ENCODE peak calls at places on chromosomes 13 and 19, in six cellular contexts. M is keratinocyte, I is GM23338, R is hepatocyte, A is mammary epithelial cell, Y is A673. B is an unnamed sample.

GRCh38 chr13:50617134-50617721 is 226.3 kb downstream of the DLEU7 start:
- DNase-seq in M (peak), I (no peak), R (no peak), A (peak), Y (no peak), B (no peak)

GRCh38 chr19:14554382-14554812 is 17.5 kb downstream of the NDUFB7 start:
- DNase-seq in M (no peak), I (peak), R (peak), A (peak), Y (no peak), B (no peak)

GRCh38 chr13:90918551-90918950 is 428.9 kb upstream of the MIR17HG start:
- DNase-seq in M (no peak), I (no peak), R (peak), A (peak), Y (peak), B (no peak)

GRCh38 chr13:71625694-71626093 is 241.3 kb downstream of the DACH1 start:
- DNase-seq in M (no peak), I (no peak), R (no peak), A (no peak), Y (peak), B (no peak)

GRCh38 chr13:91058066-91058465 is 289.4 kb upstream of the MIR17HG start:
- DNase-seq in M (no peak), I (peak), R (peak), A (peak), Y (no peak), B (no peak)

GRCh38 chr13:106416645-106417044 is 118.8 kb downstream of the EFNB2 start:
- DNase-seq in M (no peak), I (peak), R (no peak), A (no peak), Y (no peak), B (no peak)

GRCh38 chr13:33236021-33236420 is 49.5 kb downstream of the STARD13 start:
- DNase-seq in M (no peak), I (no peak), R (no peak), A (no peak), Y (no peak), B (no peak)

GRCh38 chr13:34521166-34521565 is 420.9 kb upstream of the NBEA start:
- DNase-seq in M (no peak), I (no peak), R (no peak), A (no peak), Y (no peak), B (no peak)

GRCh38 chr19:30784850-30785459 is 412.8 kb downstream of the ZNF536 start:
- DNase-seq in M (no peak), I (peak), R (peak), A (peak), Y (peak), B (peak)

GRCh38 chr19:13832096-13832495 is 36.9 kb downstream of the ZSWIM4 start:
- DNase-seq in M (no peak), I (no peak), R (no peak), A (no peak), Y (peak), B (no peak)

GRCh38 chr19:927707-928401 is 2.0 kb downstream of the ARID3A start:
- DNase-seq in M (no peak), I (peak), R (peak), A (no peak), Y (no peak), B (no peak)

GRCh38 chr19:34502582-34503545 is 21.3 kb downstream of the WTIP start:
- DNase-seq in M (no peak), I (no peak), R (no peak), A (no peak), Y (no peak), B (no peak)

GRCh38 chr19:1243768-1244692 is 2.5 kb downstream of the ATP5F1D start:
- DNase-seq in M (no peak), I (peak), R (peak), A (peak), Y (peak), B (peak)

GRCh38 chr19:47503130-47503822 is 11.6 kb downstream of the NAPA start:
- DNase-seq in M (no peak), I (no peak), R (no peak), A (no peak), Y (no peak), B (no peak)

DNA sequence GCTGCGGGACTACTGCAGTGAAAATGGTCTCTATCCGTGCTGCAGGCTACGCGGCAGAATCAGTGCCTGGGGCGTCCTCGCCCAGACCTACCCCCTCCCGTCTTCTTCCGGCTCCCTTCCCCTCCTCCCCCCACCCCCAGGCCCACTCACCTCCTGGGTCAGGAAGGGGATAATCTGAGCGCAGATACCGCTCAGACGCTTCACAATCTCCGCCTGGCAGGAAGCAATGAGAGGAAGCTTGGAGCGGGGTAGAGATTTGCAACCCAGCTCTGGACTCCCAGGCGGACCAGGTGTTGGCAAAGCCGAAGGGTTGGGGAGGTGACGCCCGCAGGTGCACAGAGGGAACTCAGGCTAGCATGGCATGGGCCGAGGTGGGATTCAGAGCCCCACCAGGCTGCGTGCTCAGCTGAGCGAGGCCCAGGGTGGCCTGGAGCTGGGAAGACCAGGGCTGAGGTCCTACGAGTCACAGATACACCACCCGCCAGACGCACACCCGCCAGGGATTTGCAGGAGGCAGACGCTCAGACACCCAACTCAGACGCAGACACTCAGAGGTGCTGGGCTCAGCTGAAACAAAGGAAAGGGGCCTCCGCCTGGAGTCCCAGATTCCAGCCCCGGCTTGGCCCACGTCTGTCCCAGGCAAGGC is 4.1 kb downstream of the TLE2 start:
- DNase-seq in M (no peak), I (peak), R (no peak), A (no peak), Y (no peak), B (no peak)
- TF ChIP-seq EZH2 in M (no peak), I (no peak), R (no peak), A (no peak), Y (no peak), B (no peak)

GRCh38 chr13:94710881-94711560 is 1.3 kb downstream of the SOX21 start:
- DNase-seq in M (no peak), I (peak), R (peak), A (no peak), Y (peak), B (no peak)
- TF ChIP-seq CTCF in M (peak), I (peak), R (peak), A (no peak), Y (peak), B (no peak)

GRCh38 chr13:99656843-99657506 is 155.7 kb downstream of the TM9SF2 start:
- DNase-seq in M (no peak), I (no peak), R (no peak), A (no peak), Y (peak), B (peak)
- TF ChIP-seq EZH2 in M (no peak), I (no peak), R (no peak), A (no peak), Y (no peak), B (no peak)

GRCh38 chr13:36453518-36453917 is 21.2 kb downstream of the CCNA1 start:
- DNase-seq in M (no peak), I (peak), R (peak), A (no peak), Y (peak), B (no peak)
- TF ChIP-seq CTCF in M (peak), I (peak), R (peak), A (peak), Y (peak), B (peak)

GRCh38 chr13:112895521-112896465 is 73.2 kb upstream of the MCF2L start:
- DNase-seq in M (no peak), I (no peak), R (no peak), A (no peak), Y (no peak), B (no peak)

GRCh38 chr13:112897956-112898785 is 70.8 kb upstream of the MCF2L start:
- DNase-seq in M (no peak), I (no peak), R (no peak), A (no peak), Y (no peak), B (no peak)

GRCh38 chr13:112898786-112899617 is 70.0 kb upstream of the MCF2L start:
- DNase-seq in M (no peak), I (no peak), R (no peak), A (no peak), Y (no peak), B (no peak)

GRCh38 chr13:112896736-112897602 is 72.0 kb upstream of the MCF2L start:
- DNase-seq in M (no peak), I (no peak), R (no peak), A (no peak), Y (no peak), B (no peak)

GRCh38 chr13:112897603-112897955 is 71.4 kb upstream of the MCF2L start:
- DNase-seq in M (no peak), I (no peak), R (no peak), A (no peak), Y (no peak), B (no peak)
- TF ChIP-seq EZH2 in M (no peak), I (no peak), R (no peak), A (no peak), Y (no peak), B (no peak)

GRCh38 chr19:6196361-6196760 is 60.9 kb downstream of the ACSBG2 start:
- DNase-seq in M (no peak), I (no peak), R (no peak), A (no peak), Y (no peak), B (no peak)

GRCh38 chr19:6198896-6199239 is 63.4 kb downstream of the ACSBG2 start:
- DNase-seq in M (no peak), I (no peak), R (no peak), A (no peak), Y (no peak), B (no peak)

GRCh38 chr19:6204866-6205723 is 69.6 kb downstream of the ACSBG2 start:
- DNase-seq in M (no peak), I (no peak), R (no peak), A (no peak), Y (no peak), B (no peak)

GRCh38 chr19:6204212-6204611 is 68.7 kb downstream of the ACSBG2 start:
- DNase-seq in M (no peak), I (no peak), R (no peak), A (no peak), Y (no peak), B (no peak)

DNA sequence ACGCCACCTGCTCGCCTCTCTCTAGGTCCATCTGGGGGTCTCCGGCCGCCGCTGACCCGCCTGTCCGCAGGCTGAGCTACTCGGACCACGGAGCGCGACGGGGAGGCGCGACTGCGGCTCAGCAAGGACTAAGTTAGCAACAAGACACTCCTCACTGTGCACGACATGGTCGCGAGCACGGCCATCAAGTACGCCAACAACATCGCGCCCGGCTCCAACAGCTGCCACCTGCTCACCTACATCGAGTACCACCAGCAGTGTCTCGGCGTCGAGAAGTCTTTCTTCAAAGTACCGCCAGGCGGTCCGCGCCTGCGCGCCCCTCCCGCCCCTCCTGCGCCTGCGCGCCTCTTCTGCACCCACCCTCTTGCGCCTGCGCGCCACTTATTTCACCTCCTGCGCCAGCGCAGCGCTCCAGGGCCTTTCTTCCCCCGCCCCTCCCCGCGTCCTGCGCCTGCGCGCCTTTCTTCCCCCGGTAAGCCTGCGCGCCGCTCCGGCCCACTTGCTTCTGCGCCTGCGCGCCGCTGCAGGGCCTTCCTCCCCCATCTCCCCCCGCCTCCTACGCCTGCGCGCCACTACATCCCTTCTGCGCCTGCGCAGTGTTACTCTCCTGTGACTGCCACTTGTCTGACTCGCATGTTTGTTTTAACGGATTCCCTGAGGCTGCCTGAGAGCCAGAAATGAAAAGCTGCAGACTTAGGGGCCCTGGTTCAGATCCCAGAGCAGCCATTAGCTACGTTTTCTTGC is 63.9 kb downstream of the ACSBG2 start:
- DNase-seq in M (peak), I (peak), R (peak), A (peak), Y (peak), B (peak)
- TF ChIP-seq CTCF in M (peak), I (no peak), R (no peak), A (peak), Y (no peak), B (peak)

B was measured in DND-41.